ENCODE peak calls at places on chromosomes 3 and 15, in ten cellular contexts. C is ascending aorta, J is left ventricle myocardium inferior, T is GM23338, U is psoas muscle, L is endothelial cell of umbilical vein, R is upper lobe of left lung, F is HepG2, A is fibroblast of lung, S is lower lobe of right lung. N is an unnamed sample. For H3K4me1, the result is how much of the 10 kb centered on the place peaks cover.

GRCh38 chr3:153144779-153145178 is 17.2 kb upstream of the RAP2B start:
- DNase-seq in C (no peak), J (no peak), T (no peak), U (no peak), L (peak), R (no peak), F (no peak), A (peak), S (no peak), N (no peak)

GRCh38 chr3:99862208-99862607 is 44.5 kb downstream of the CMSS1 start:
- DNase-seq in C (no peak), J (no peak), T (no peak), U (no peak), L (peak), R (no peak), F (no peak), A (peak), S (no peak), N (no peak)

GRCh38 chr15:41788262-41788661 is 14.0 kb downstream of the MAPKBP1 start:
- DNase-seq in C (no peak), J (no peak), T (no peak), U (no peak), L (no peak), R (no peak), F (no peak), A (no peak), S (no peak), N (no peak)

GRCh38 chr3:127915937-127916480 is 977 bp downstream of the KBTBD12 start:
- DNase-seq in C (no peak), J (no peak), T (no peak), U (no peak), L (no peak), R (no peak), F (no peak), A (peak), S (no peak), N (no peak)

GRCh38 chr15:40379853-40380252 is 2.7 kb upstream of the KNSTRN start:
- DNase-seq in C (peak), J (peak), T (no peak), U (peak), L (peak), R (no peak), F (peak), A (peak), S (peak), N (no peak)

GRCh38 chr3:111979689-111980025 is 831 bp downstream of the ABHD10 start:
- DNase-seq in C (no peak), J (no peak), T (no peak), U (no peak), L (no peak), R (no peak), F (no peak), A (peak), S (no peak), N (no peak)

GRCh38 chr3:117921411-117921810 is 1113.2 kb downstream of the IGSF11 start:
- DNase-seq in C (no peak), J (no peak), T (no peak), U (no peak), L (no peak), R (no peak), F (no peak), A (no peak), S (no peak), N (no peak)

GRCh38 chr3:167305340-167305739 is 74.8 kb downstream of the ZBBX start:
- DNase-seq in C (no peak), J (no peak), T (no peak), U (no peak), L (no peak), R (no peak), F (no peak), A (no peak), S (no peak), N (no peak)

GRCh38 chr15:89631902-89632264 is 23.4 kb downstream of the KIF7 start:
- DNase-seq in C (no peak), J (no peak), T (no peak), U (no peak), L (no peak), R (no peak), F (no peak), A (no peak), S (no peak), N (no peak)

GRCh38 chr3:159762238-159762637 is 226.4 kb upstream of the IL12A start:
- DNase-seq in C (no peak), J (no peak), T (peak), U (no peak), L (peak), R (no peak), F (no peak), A (peak), S (no peak), N (no peak)

GRCh38 chr3:159897331-159898075 is 91.1 kb upstream of the IL12A start:
- DNase-seq in C (no peak), J (no peak), T (no peak), U (no peak), L (peak), R (no peak), F (no peak), A (peak), S (no peak), N (no peak)

GRCh38 chr3:143529018-143529478 is 319.2 kb downstream of the SLC9A9 start:
- DNase-seq in C (no peak), J (no peak), T (no peak), U (peak), L (no peak), R (no peak), F (no peak), A (no peak), S (no peak), N (no peak)
- H3K27ac ChIP-seq in C (no peak), J (peak), T (no peak), U (no peak), L (no peak), R (no peak), F (no peak), A (no peak), S (no peak), N (no peak)

GRCh38 chr15:101133751-101134261 is 118.0 kb downstream of the CHSY1 start:
- DNase-seq in C (no peak), J (no peak), T (peak), U (no peak), L (no peak), R (peak), F (no peak), A (no peak), S (peak), N (no peak)

GRCh38 chr15:101129851-101130250 is 122.0 kb downstream of the CHSY1 start:
- DNase-seq in C (no peak), J (no peak), T (no peak), U (no peak), L (no peak), R (no peak), F (no peak), A (no peak), S (no peak), N (no peak)

GRCh38 chr15:101133181-101133460 is 118.7 kb downstream of the CHSY1 start:
- DNase-seq in C (no peak), J (no peak), T (no peak), U (no peak), L (no peak), R (no peak), F (no peak), A (no peak), S (peak), N (no peak)

GRCh38 chr15:101132390-101133180 is 119.3 kb downstream of the CHSY1 start:
- DNase-seq in C (no peak), J (no peak), T (no peak), U (no peak), L (no peak), R (no peak), F (no peak), A (no peak), S (peak), N (no peak)

GRCh38 chr15:101131489-101132389 is 120.1 kb downstream of the CHSY1 start:
- DNase-seq in C (no peak), J (no peak), T (no peak), U (no peak), L (no peak), R (no peak), F (no peak), A (no peak), S (no peak), N (no peak)
- H3K4me1 ChIP-seq in C (under half), J (under half), T (under half), U (under half), L (under half), R (under half), F (under half), A (under half), S (under half), N (under half)

GRCh38 chr3:170746175-170746942 is 123.6 kb downstream of the RPL22L1 start:
- DNase-seq in C (no peak), J (no peak), T (no peak), U (no peak), L (peak), R (no peak), F (no peak), A (peak), S (no peak), N (no peak)
- H3K27ac ChIP-seq in C (peak), J (no peak), T (no peak), U (no peak), L (peak), R (no peak), F (no peak), A (peak), S (no peak), N (no peak)

DNA sequence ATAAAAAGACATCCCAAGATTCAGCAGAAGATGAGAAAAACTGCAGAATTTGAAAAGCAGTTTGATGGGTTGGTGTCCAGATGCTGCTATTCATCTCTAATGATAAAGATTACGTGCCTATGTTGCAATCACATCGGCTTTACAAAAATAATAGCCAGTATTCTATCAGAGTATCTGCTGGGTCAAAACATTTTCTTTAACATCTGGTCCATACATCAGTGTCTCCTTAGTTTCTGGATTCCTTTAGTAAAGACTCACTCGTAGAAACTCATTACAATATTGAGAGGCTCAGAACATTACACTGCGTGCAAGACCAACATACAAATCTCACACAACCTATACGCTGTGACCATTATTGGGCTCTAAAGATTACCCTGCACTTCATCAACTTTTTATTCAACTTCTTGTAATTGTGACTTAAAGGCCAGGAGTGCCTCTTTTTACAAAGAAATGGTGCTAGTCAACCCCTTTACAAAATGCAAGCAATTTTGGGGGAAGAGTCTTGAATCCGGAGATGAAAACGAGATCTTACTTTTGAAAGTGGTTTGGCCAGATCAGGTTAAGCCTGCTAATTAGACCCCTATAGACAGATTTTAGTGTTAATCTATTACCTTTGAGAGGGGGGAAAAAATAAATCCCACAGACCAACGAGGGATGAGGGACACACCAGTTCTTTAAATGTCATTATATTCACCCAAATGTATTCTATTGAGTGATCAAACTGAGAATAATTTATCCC is 2.9 kb downstream of the TRA2B start:
- DNase-seq in C (no peak), J (no peak), T (no peak), U (no peak), L (peak), R (no peak), F (no peak), A (no peak), S (no peak), N (no peak)
- H3K4me1 ChIP-seq in C (under half), J (half or more), T (under half), U (under half), L (half or more), R (half or more), F (under half), A (under half), S (half or more), N (under half)

GRCh38 chr15:62469478-62469873 is 304.4 kb upstream of the C2CD4B start:
- DNase-seq in C (peak), J (no peak), T (no peak), U (no peak), L (no peak), R (no peak), F (no peak), A (peak), S (no peak), N (no peak)
- H3K27ac ChIP-seq in C (peak), J (peak), T (no peak), U (peak), L (no peak), R (no peak), F (no peak), A (peak), S (peak), N (no peak)

GRCh38 chr3:20235796-20236195 is 49.8 kb upstream of the SGO1 start:
- DNase-seq in C (no peak), J (no peak), T (no peak), U (no peak), L (no peak), R (no peak), F (no peak), A (no peak), S (no peak), N (no peak)
- H3K4me1 ChIP-seq in C (under half), J (under half), T (under half), U (under half), L (under half), R (under half), F (under half), A (under half), S (under half), N (under half)

GRCh38 chr3:114841515-114841914 is 305.6 kb downstream of the ZBTB20 start:
- DNase-seq in C (no peak), J (no peak), T (no peak), U (no peak), L (no peak), R (no peak), F (no peak), A (peak), S (no peak), N (no peak)

GRCh38 chr3:114834175-114834940 is 312.7 kb downstream of the ZBTB20 start:
- DNase-seq in C (no peak), J (no peak), T (no peak), U (no peak), L (no peak), R (no peak), F (no peak), A (no peak), S (no peak), N (no peak)

GRCh38 chr3:114839476-114839875 is 307.6 kb downstream of the ZBTB20 start:
- DNase-seq in C (no peak), J (no peak), T (no peak), U (no peak), L (no peak), R (no peak), F (no peak), A (peak), S (no peak), N (no peak)

GRCh38 chr3:114838025-114838424 is 309.1 kb downstream of the ZBTB20 start:
- DNase-seq in C (no peak), J (no peak), T (no peak), U (no peak), L (no peak), R (no peak), F (no peak), A (no peak), S (no peak), N (no peak)
- H3K27ac ChIP-seq in C (no peak), J (no peak), T (no peak), U (no peak), L (no peak), R (no peak), F (no peak), A (no peak), S (no peak), N (no peak)

GRCh38 chr3:196989721-196990262 is 21.2 kb upstream of the PIGZ start:
- DNase-seq in C (no peak), J (peak), T (no peak), U (peak), L (no peak), R (no peak), F (peak), A (no peak), S (no peak), N (no peak)

GRCh38 chr3:196985954-196986885 is 17.6 kb upstream of the PIGZ start:
- DNase-seq in C (no peak), J (no peak), T (no peak), U (no peak), L (no peak), R (no peak), F (peak), A (no peak), S (no peak), N (no peak)

GRCh38 chr3:196988241-196989029 is 19.8 kb upstream of the PIGZ start:
- DNase-seq in C (no peak), J (peak), T (peak), U (peak), L (no peak), R (no peak), F (peak), A (no peak), S (no peak), N (no peak)

GRCh38 chr3:196985298-196985697 is 16.7 kb upstream of the PIGZ start:
- DNase-seq in C (no peak), J (peak), T (no peak), U (no peak), L (no peak), R (no peak), F (no peak), A (no peak), S (no peak), N (no peak)

DNA sequence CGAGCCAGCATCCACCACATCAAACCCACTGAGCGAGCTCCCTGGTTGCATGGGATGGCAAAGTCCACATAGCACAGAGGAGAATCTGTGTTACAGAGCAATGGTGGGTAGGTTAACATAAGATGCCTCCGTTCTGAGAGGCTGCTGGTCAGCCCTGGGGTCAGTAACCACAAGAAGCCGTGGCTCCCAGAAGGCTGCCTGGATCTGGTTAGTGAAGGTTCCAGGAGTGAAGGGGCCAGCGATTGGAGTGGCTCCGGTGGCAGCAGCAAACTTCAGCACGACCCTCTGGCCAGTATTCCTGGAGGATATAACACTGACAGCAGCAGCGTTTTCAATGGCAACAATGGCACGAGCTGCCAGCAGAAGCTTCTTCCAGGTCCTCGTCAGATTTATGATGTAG is 18.4 kb upstream of the PIGZ start:
- DNase-seq in C (no peak), J (no peak), T (no peak), U (no peak), L (no peak), R (no peak), F (no peak), A (no peak), S (no peak), N (no peak)
- H3K4me1 ChIP-seq in C (under half), J (under half), T (under half), U (under half), L (under half), R (under half), F (half or more), A (under half), S (under half), N (under half)